ENCODE peak calls at places on chromosomes 1 and 21, in eight cellular contexts. H, S, J, P, A, M, R and D are unnamed samples.

GRCh38 chr21:41170442-41170841 is 2.5 kb downstream of the BACE2 start:
- DNase-seq in H (peak), J (no peak), R (no peak), M (no peak), S (no peak), A (peak), P (peak), D (no peak)

GRCh38 chr1:107851418-107851817 is 113.6 kb downstream of the VAV3 start:
- DNase-seq in P (no peak), M (no peak), S (no peak), J (no peak), A (no peak), R (no peak), H (no peak), D (no peak)

GRCh38 chr1:116666090-116666489 is 1.4 kb downstream of the IGSF3 start:
- DNase-seq in H (no peak), A (no peak), J (no peak), M (no peak), S (no peak), R (no peak), P (no peak), D (no peak)

GRCh38 chr1:62229468-62229867 is 34.8 kb downstream of the L1TD1 start:
- DNase-seq in M (no peak), S (no peak), A (no peak), J (no peak), H (no peak), P (no peak), R (no peak), D (no peak)

GRCh38 chr1:38123356-38123755 is 76.8 kb upstream of the POU3F1 start:
- DNase-seq in H (no peak), J (no peak), S (no peak), P (no peak), M (no peak), A (no peak), R (peak), D (no peak)

GRCh38 chr1:22447581-22448215 is 4.0 kb upstream of the ZBTB40 start:
- DNase-seq in J (no peak), A (no peak), S (no peak), R (no peak), H (no peak), P (no peak), M (peak), D (peak)

GRCh38 chr1:45820797-45821196 is 17.4 kb downstream of the MAST2 start:
- DNase-seq in A (no peak), P (no peak), R (no peak), J (no peak), H (no peak), M (no peak), S (no peak), D (no peak)

GRCh38 chr1:42740756-42741580 is 932 bp upstream of the CLDN19 start:
- DNase-seq in A (no peak), P (no peak), S (no peak), M (no peak), J (no peak), H (no peak), R (no peak), D (no peak)

GRCh38 chr1:77524038-77524437 is 158.4 kb downstream of the ZZZ3 start:
- DNase-seq in P (no peak), S (no peak), J (no peak), H (no peak), A (no peak), M (no peak), R (no peak), D (no peak)

GRCh38 chr1:53541263-53541625 is 82.0 kb downstream of the DMRTB1 start:
- DNase-seq in S (no peak), J (no peak), M (peak), H (no peak), A (no peak), R (peak), P (no peak), D (no peak)

GRCh38 chr1:26922201-26922729 is 722 bp downstream of the NUDC start:
- DNase-seq in H (no peak), A (no peak), J (no peak), M (no peak), P (no peak), S (no peak), R (no peak), D (no peak)

GRCh38 chr21:41745026-41745820 is 21.6 kb downstream of the RIPK4 start:
- DNase-seq in P (no peak), R (no peak), J (no peak), A (no peak), M (no peak), S (no peak), H (no peak), D (no peak)

GRCh38 chr21:28991861-28992525 is 684 bp downstream of the LTN1 start:
- DNase-seq in R (no peak), A (no peak), J (no peak), H (no peak), P (no peak), M (no peak), S (no peak), D (no peak)

GRCh38 chr1:162069334-162070093 is at the start of gene NOS1AP:
- DNase-seq in J (peak), S (peak), H (peak), P (peak), M (peak), R (peak), A (peak), D (no peak)

GRCh38 chr1:151326619-151327222 is 495 bp downstream of the PI4KB start:
- DNase-seq in P (peak), M (peak), R (no peak), A (peak), H (peak), S (peak), J (peak), D (no peak)

GRCh38 chr1:117592155-117592554 is 13.7 kb upstream of the TENT5C start:
- DNase-seq in J (no peak), A (no peak), S (no peak), H (peak), P (peak), R (no peak), M (no peak), D (no peak)

GRCh38 chr1:10835423-10836421 is 39.3 kb upstream of the CASZ1 start:
- DNase-seq in A (peak), H (peak), R (no peak), M (peak), P (peak), S (no peak), J (peak), D (peak)

GRCh38 chr1:109483658-109484518 is at the start of gene ATXN7L2:
- DNase-seq in H (peak), R (peak), S (peak), M (peak), J (peak), P (peak), A (peak), D (peak)

GRCh38 chr1:111334169-111334568 is 43.5 kb downstream of the CHIA start:
- DNase-seq in A (no peak), P (no peak), R (no peak), S (no peak), H (peak), M (no peak), J (no peak), D (peak)

GRCh38 chr1:244861683-244862082 is 2.7 kb downstream of the HNRNPU start:
- DNase-seq in H (no peak), R (no peak), P (no peak), J (no peak), S (peak), M (no peak), A (no peak), D (no peak)

GRCh38 chr1:91736146-91736998 is 149.6 kb downstream of the TGFBR3 start:
- DNase-seq in R (no peak), M (no peak), J (no peak), A (no peak), P (peak), S (no peak), H (no peak), D (no peak)

GRCh38 chr1:67170751-67171573 is 4.7 kb downstream of the IL23R start:
- DNase-seq in R (no peak), J (no peak), A (no peak), H (no peak), M (no peak), S (no peak), P (no peak), D (no peak)

GRCh38 chr1:16076003-16076870 is 2.8 kb upstream of the FAM131C start:
- DNase-seq in S (no peak), P (no peak), R (no peak), M (peak), H (no peak), A (peak), J (no peak), D (peak)

GRCh38 chr1:218772575-218772974 is 401.1 kb upstream of the LYPLAL1 start:
- DNase-seq in A (no peak), R (no peak), J (no peak), P (no peak), S (no peak), H (no peak), M (no peak), D (peak)

GRCh38 chr21:28644762-28645161 is 347.9 kb downstream of the LTN1 start:
- DNase-seq in S (no peak), P (no peak), J (no peak), H (no peak), R (no peak), A (no peak), M (no peak), D (no peak)

GRCh38 chr1:174743654-174744561 is 255.8 kb upstream of the CACYBP start:
- DNase-seq in S (peak), J (no peak), M (no peak), H (no peak), A (no peak), R (no peak), P (no peak), D (no peak)

GRCh38 chr1:4605158-4605557 is 49.3 kb upstream of the AJAP1 start:
- DNase-seq in H (no peak), M (no peak), P (no peak), S (no peak), R (no peak), J (no peak), A (no peak), D (no peak)

GRCh38 chr1:248793592-248793991 is 32.1 kb downstream of the SH3BP5L start:
- DNase-seq in A (no peak), J (no peak), H (no peak), M (no peak), P (no peak), S (no peak), R (no peak), D (no peak)

GRCh38 chr21:14591882-14592281 is 45.8 kb upstream of the SAMSN1 start:
- DNase-seq in P (no peak), J (no peak), H (peak), A (peak), M (peak), R (no peak), S (peak), D (no peak)

GRCh38 chr1:34132161-34132420 is 32.9 kb downstream of the CSMD2 start:
- DNase-seq in P (no peak), H (no peak), J (no peak), M (no peak), S (no peak), A (no peak), R (no peak), D (no peak)
- H3K4me3 ChIP-seq in P (no peak), H (no peak), J (no peak), M (no peak), S (no peak), A (no peak), R (no peak), D (no peak)

GRCh38 chr1:208475951-208476824 is 232.0 kb upstream of the PLXNA2 start:
- DNase-seq in R (no peak), P (no peak), M (no peak), H (no peak), J (no peak), A (no peak), S (no peak), D (no peak)
- TF ChIP-seq CTCF in R (no peak), P (no peak), M (no peak), H (no peak), J (peak), A (no peak), S (no peak), D (no peak)

GRCh38 chr1:229432905-229433304 is 989 bp downstream of the ACTA1 start:
- DNase-seq in R (no peak), S (no peak), A (no peak), J (no peak), H (no peak), P (no peak), M (peak), D (no peak)

GRCh38 chr1:229432116-229432461 is 1.8 kb downstream of the ACTA1 start:
- DNase-seq in J (no peak), M (peak), S (no peak), A (no peak), P (no peak), R (no peak), H (no peak), D (no peak)

GRCh38 chr1:229433364-229434004 is 410 bp downstream of the ACTA1 start:
- DNase-seq in M (peak), J (no peak), R (no peak), S (no peak), H (no peak), A (no peak), P (no peak), D (no peak)

GRCh38 chr1:229430761-229431269 is 3.1 kb downstream of the ACTA1 start:
- DNase-seq in A (no peak), M (peak), H (peak), S (no peak), J (peak), R (no peak), P (peak), D (no peak)

DNA sequence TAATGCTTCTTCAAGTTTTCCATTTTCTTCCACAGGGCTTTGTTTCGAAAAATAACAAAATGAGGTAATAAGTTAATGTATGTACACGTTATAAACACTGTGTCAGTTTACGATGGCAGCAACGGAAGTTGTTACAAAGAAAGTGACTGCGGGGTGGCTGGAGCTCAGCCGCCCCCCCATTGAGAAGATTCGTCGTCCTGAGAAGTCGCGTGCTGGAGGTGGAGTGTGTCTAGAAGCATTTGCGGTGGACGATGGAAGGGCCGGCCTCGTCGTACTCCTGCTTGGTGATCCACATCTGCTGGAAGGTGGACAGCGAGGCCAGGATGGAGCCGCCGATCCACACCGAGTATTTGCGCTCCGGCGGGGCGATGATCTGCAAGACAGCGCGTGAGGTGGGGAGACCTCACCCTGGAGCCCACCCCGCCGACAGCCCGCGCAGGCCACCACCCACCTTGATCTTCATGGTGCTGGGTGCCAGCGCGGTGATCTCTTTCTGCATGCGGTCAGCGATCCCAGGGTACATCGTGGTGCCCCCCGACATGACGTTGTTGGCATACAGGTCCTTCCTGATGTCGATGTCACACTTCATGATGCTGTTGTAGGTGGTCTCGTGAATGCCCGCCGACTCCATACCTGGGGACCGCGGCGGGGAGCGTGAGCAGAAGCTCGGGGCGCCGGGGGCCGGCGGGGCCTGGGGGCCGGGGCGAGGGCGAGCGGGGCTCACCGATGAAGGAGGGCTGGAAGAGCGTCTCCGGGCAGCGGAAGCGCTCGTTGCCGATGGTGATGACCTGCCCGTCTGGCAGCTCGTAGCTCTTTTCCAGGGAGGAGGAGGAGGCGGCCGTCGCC is 2.4 kb downstream of the ACTA1 start:
- DNase-seq in A (no peak), J (no peak), P (no peak), M (peak), R (no peak), S (no peak), H (no peak), D (no peak)
- H3K4me3 ChIP-seq in A (no peak), J (peak), P (no peak), M (peak), R (no peak), S (no peak), H (peak), D (no peak)

GRCh38 chr1:18854331-18855025 is 5.0 kb downstream of the TAS1R2 start:
- DNase-seq in H (no peak), J (no peak), M (no peak), A (no peak), S (no peak), R (no peak), P (no peak), D (no peak)

GRCh38 chr1:18852501-18852900 is 7.0 kb downstream of the TAS1R2 start:
- DNase-seq in S (no peak), M (no peak), J (no peak), P (no peak), R (no peak), A (no peak), H (no peak), D (no peak)

DNA sequence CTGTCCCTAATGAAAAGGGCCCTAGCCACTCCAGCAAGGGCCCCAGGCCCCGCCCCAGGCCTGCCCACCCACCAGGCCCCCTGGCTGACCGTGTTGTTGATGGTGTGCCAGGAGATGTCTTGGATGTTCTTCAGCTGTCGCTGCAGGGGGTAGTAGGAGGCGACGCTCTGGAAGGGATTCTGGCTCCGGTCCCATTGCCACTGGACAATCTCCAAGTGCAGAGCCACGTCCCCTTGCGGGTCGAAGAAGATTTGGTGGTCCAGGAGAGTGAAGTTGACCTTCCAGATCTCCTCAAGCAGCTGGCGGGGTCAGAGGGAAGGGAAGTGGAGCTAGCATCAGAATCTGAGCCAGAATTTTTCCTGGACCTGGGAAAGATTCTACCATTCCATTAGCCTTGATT is 10.2 kb downstream of the TAS1R2 start:
- DNase-seq in S (no peak), P (no peak), H (no peak), A (peak), R (no peak), J (no peak), M (no peak), D (no peak)
- TF ChIP-seq CTCF in S (no peak), P (no peak), H (no peak), A (no peak), R (no peak), J (no peak), M (no peak), D (no peak)

GRCh38 chr1:29120955-29121485 is 2.7 kb downstream of the TMEM200B start:
- DNase-seq in M (peak), A (peak), S (no peak), H (peak), J (peak), R (no peak), P (peak), D (no peak)

GRCh38 chr1:29122987-29123870 is 474 bp downstream of the TMEM200B start:
- DNase-seq in H (no peak), M (peak), A (peak), R (no peak), S (no peak), P (peak), J (no peak), D (no peak)

GRCh38 chr1:29121516-29121937 is 2.2 kb downstream of the TMEM200B start:
- DNase-seq in S (no peak), A (no peak), M (no peak), R (no peak), P (peak), H (no peak), J (no peak), D (no peak)

GRCh38 chr1:29122662-29122986 is 1.1 kb downstream of the TMEM200B start:
- DNase-seq in H (peak), A (peak), R (no peak), M (peak), S (no peak), J (peak), P (peak), D (no peak)

GRCh38 chr1:29121951-29122661 is 1.6 kb downstream of the TMEM200B start:
- DNase-seq in M (peak), A (peak), R (no peak), S (no peak), P (peak), H (no peak), J (peak), D (no peak)
- H3K4me3 ChIP-seq in M (peak), A (peak), R (peak), S (no peak), P (peak), H (peak), J (peak), D (peak)